ENCODE peak calls at places on chromosomes 4 and X, in six cellular contexts. I is H9, C is neuronal stem cell, R is IMR-90, U is H1, F is mesenchymal stem cell. W is an unnamed sample. For H3K4me1, the result is how much of the 10 kb centered on the place peaks cover.

GRCh38 chrX:30751497-30751896 is 98.3 kb downstream of the GK start:
- DNase-seq in U (no peak), C (no peak), F (no peak), I (no peak), R (no peak), W (peak)

GRCh38 chr4:93475730-93476129 is 352.8 kb upstream of the ATOH1 start:
- DNase-seq in F (no peak), C (no peak), R (no peak), I (no peak), U (no peak), W (no peak)

GRCh38 chr4:22434895-22435294 is 81.0 kb downstream of the ADGRA3 start:
- DNase-seq in U (no peak), F (peak), C (peak), I (peak), R (peak), W (peak)

GRCh38 chrX:46690818-46691217 is 68.1 kb downstream of the SLC9A7 start:
- DNase-seq in R (no peak), U (no peak), I (no peak), F (no peak), C (no peak), W (no peak)

GRCh38 chrX:4043951-4044350 is 330.5 kb upstream of the PRKX start:
- DNase-seq in U (no peak), C (no peak), R (no peak), F (no peak), I (no peak), W (no peak)

GRCh38 chrX:103586314-103586646 is 965 bp downstream of the TCEAL4 start:
- DNase-seq in I (no peak), R (no peak), U (no peak), C (no peak), F (peak), W (no peak)

GRCh38 chr4:8346838-8347605 is 77.5 kb downstream of the HTRA3 start:
- DNase-seq in C (no peak), U (no peak), F (no peak), I (no peak), R (no peak), W (no peak)

GRCh38 chr4:31964691-31965090 is 1244.5 kb downstream of the PCDH7 start:
- DNase-seq in R (no peak), U (no peak), I (no peak), C (no peak), F (no peak), W (no peak)

GRCh38 chr4:87426865-87427517 is 4.6 kb downstream of the NUDT9 start:
- DNase-seq in I (no peak), U (no peak), C (no peak), R (no peak), F (no peak), W (no peak)

GRCh38 chrX:7568130-7568529 is 274.8 kb upstream of the VCX start:
- DNase-seq in C (no peak), R (no peak), I (no peak), U (no peak), F (no peak), W (no peak)

GRCh38 chr4:56240554-56241190 is 146.6 kb downstream of the AASDH start:
- DNase-seq in C (no peak), R (no peak), F (peak), U (no peak), I (no peak), W (no peak)

GRCh38 chrX:153776611-153777045 is 4.2 kb upstream of the SRPK3 start:
- DNase-seq in F (no peak), I (no peak), C (no peak), U (no peak), R (no peak), W (no peak)

GRCh38 chr4:109588176-109588575 is 28.1 kb downstream of the MCUB start:
- DNase-seq in F (no peak), C (no peak), I (no peak), U (no peak), R (no peak), W (no peak)

GRCh38 chrX:11351375-11352295 is 58.4 kb downstream of the AMELX start:
- DNase-seq in R (peak), U (no peak), F (peak), C (no peak), I (no peak), W (no peak)

GRCh38 chr4:114383721-114384120 is 214.9 kb upstream of the UGT8 start:
- DNase-seq in F (peak), R (peak), C (no peak), U (no peak), I (no peak), W (no peak)

GRCh38 chr4:107255114-107255513 is 219.0 kb upstream of the DKK2 start:
- DNase-seq in I (no peak), U (no peak), C (no peak), F (no peak), R (no peak), W (no peak)

GRCh38 chr4:183504930-183505555 is at the start of gene ING2:
- DNase-seq in I (no peak), C (no peak), U (peak), F (peak), R (no peak), W (peak)

DNA sequence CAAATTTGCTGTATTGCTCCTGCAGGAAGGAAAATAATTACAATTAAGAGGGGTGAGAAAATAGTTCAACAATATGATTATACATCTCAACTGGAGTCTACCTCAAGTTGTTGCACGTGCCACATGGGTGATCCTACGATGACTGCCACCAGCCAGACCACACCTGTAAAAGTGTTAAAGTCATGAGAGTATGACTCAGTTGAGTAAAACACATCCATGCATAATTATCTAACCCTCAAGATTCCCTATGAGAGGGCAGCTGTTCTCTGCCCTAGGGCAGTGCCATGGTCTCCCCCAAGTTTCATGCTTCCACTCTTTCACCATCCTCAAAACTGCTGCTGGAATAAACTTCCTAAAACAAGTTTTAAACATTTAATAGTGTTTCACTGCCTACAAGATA is 44.1 kb downstream of the QRFPR start:
- DNase-seq in U (no peak), I (no peak), F (no peak), R (no peak), C (no peak), W (no peak)
- H2BK120ac ChIP-seq in U (no peak), I (no peak), F (no peak), R (no peak), C (no peak), W (no peak)

GRCh38 chrX:14038375-14039077 is 8.8 kb upstream of the GEMIN8 start:
- DNase-seq in C (no peak), F (no peak), R (no peak), U (no peak), I (no peak), W (peak)

GRCh38 chrX:14039344-14039743 is 9.7 kb upstream of the GEMIN8 start:
- DNase-seq in F (peak), I (no peak), R (peak), C (peak), U (no peak), W (peak)

GRCh38 chrX:14043209-14043608 is 13.5 kb upstream of the GEMIN8 start:
- DNase-seq in R (no peak), C (no peak), F (no peak), U (no peak), I (no peak), W (no peak)
- H3K14ac ChIP-seq in R (no peak), C (no peak), F (no peak), U (no peak), I (no peak), W (no peak)

GRCh38 chrX:48685416-48685815 is 1.8 kb downstream of the WAS start:
- DNase-seq in U (no peak), C (no peak), I (no peak), R (no peak), F (no peak), W (no peak)

GRCh38 chrX:48683411-48683982 is at the start of gene WAS:
- DNase-seq in R (no peak), F (no peak), I (no peak), C (no peak), U (no peak), W (no peak)

GRCh38 chrX:48684134-48684533 is 535 bp downstream of the WAS start:
- DNase-seq in C (no peak), I (no peak), U (no peak), R (no peak), F (no peak), W (no peak)

GRCh38 chrX:48677456-48678030 is 6.1 kb upstream of the WAS start:
- DNase-seq in U (no peak), I (no peak), F (peak), R (no peak), C (no peak), W (no peak)

GRCh38 chrX:48681539-48682183 is 1.9 kb upstream of the WAS start:
- DNase-seq in I (no peak), F (no peak), C (no peak), U (no peak), R (no peak), W (no peak)
- H3K4me1 ChIP-seq in I (under half), F (under half), C (under half), U (under half), R (under half), W (under half)

GRCh38 chr4:3766791-3767561 is 791 bp downstream of the ADRA2C start:
- DNase-seq in F (peak), U (peak), C (peak), I (peak), R (no peak), W (no peak)
- H2BK120ac ChIP-seq in F (no peak), U (no peak), C (no peak), I (no peak), R (no peak), W (no peak)

GRCh38 chr4:185359767-185360446 is 35.8 kb downstream of the LRP2BP start:
- DNase-seq in U (no peak), I (no peak), R (peak), F (peak), C (no peak), W (peak)

GRCh38 chr4:185358514-185359433 is 37.0 kb downstream of the LRP2BP start:
- DNase-seq in C (peak), I (no peak), U (no peak), F (peak), R (peak), W (peak)

GRCh38 chr4:185361872-185362271 is 33.9 kb downstream of the LRP2BP start:
- DNase-seq in F (no peak), I (no peak), R (no peak), C (no peak), U (no peak), W (no peak)

GRCh38 chr4:185357220-185357619 is 38.5 kb downstream of the LRP2BP start:
- DNase-seq in F (peak), C (no peak), I (no peak), R (no peak), U (no peak), W (no peak)

DNA sequence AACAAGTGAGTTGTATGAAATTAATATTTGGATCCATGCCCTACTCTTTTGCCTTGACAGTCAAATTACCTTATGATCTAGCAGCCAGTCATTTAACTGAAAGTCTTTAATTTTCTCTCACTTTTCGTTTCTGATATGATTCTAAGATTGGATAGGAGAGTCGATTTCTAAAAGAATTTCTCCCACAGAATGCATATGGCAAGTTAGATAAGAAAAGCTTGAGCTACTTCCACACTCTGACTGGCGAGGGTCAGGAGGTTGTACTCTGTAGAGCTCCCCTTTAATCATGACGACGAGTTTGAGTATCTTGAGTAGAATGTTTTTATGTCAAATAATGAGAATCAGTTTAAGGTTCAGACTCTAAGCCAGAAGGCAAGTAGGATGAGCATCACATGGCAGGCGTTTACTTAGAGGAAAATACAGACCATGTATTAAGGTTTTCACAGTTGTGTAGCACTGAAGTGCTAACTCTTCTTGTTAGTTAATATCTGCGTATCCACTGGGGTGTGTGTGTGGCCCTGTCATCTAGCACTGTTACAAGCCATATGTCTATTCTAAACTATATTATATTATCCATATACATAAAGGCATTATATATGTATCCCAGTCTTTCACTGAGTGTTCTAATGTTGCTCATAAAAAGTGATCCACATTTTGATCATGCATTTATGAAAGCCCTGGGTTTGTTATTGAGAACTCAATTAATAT is 37.8 kb downstream of the LRP2BP start:
- DNase-seq in C (no peak), U (no peak), R (no peak), I (no peak), F (no peak), W (no peak)
- H3K14ac ChIP-seq in C (no peak), U (no peak), R (peak), I (no peak), F (no peak), W (no peak)

GRCh38 chr4:128830906-128831525 is 21.5 kb downstream of the JADE1 start:
- DNase-seq in F (peak), R (no peak), I (no peak), U (no peak), C (no peak), W (no peak)
- H3K4me1 ChIP-seq in F (under half), R (under half), I (under half), U (under half), C (under half), W (under half)

DNA sequence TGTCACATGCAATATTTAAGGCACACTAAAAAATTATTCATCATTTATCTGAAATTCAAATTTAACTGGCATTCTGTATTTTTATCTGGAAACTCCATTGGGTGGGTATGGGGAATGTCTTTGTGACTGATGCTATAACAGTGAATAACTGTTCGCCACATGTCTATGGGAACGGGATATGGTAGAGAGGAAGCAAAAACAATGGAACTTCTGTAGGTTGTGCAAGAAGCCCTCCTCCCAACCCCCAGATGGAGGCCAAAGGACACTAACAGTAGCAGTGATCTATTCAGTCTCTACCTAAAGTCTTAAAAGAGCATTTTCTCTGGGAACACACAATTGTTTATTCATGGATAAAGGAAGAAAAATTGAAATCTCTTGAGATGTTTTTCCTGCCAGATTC is 57.1 kb upstream of the PLAC8 start:
- DNase-seq in R (no peak), C (no peak), U (no peak), F (no peak), I (no peak), W (no peak)
- H2BK120ac ChIP-seq in R (no peak), C (no peak), U (no peak), F (no peak), I (no peak), W (no peak)

W was measured in trophoblast cell.